ENCODE peak calls at places on chromosomes 6 and 20, in nine cellular contexts. One of them, this sample, is unnamed.

GRCh38 chr6:136326038-136326561 is 36.5 kb upstream of the BCLAF1 start:
- DNase-seq in T-helper 9 cell: no peak
- DNase-seq in stimulated activated CD8-positive, alpha-beta memory T cell treated with anti-CD3 and anti-CD28 coated beads, Interleukin-2, amount 100 ng/mL, for 1 hour: no peak
- DNase-seq in ecto neural progenitor cell: no peak
- DNase-seq in lung microvascular endothelial cell: peak; percentile 26
- DNase-seq in memory B cell: no peak
- DNase-seq in SW 1271: no peak
- DNase-seq in CD8-positive, alpha-beta T cell: no peak
- DNase-seq in dermis microvascular lymphatic vessel endothelial cell: peak; percentile 16
- DNase-seq in this sample: peak; percentile 34

GRCh38 chr6:39997101-39997635 is 62.9 kb upstream of the MOCS1 start:
- DNase-seq in T-helper 9 cell: no peak
- DNase-seq in stimulated activated CD8-positive, alpha-beta memory T cell treated with anti-CD3 and anti-CD28 coated beads, Interleukin-2, amount 100 ng/mL, for 1 hour: no peak
- DNase-seq in ecto neural progenitor cell: no peak
- DNase-seq in lung microvascular endothelial cell: no peak
- DNase-seq in memory B cell: no peak
- DNase-seq in SW 1271: no peak
- DNase-seq in CD8-positive, alpha-beta T cell: no peak
- DNase-seq in dermis microvascular lymphatic vessel endothelial cell: no peak
- DNase-seq in this sample: no peak

GRCh38 chr6:79601020-79601609 is 30.0 kb upstream of the SH3BGRL2 start:
- DNase-seq in T-helper 9 cell: no peak
- DNase-seq in stimulated activated CD8-positive, alpha-beta memory T cell treated with anti-CD3 and anti-CD28 coated beads, Interleukin-2, amount 100 ng/mL, for 1 hour: no peak
- DNase-seq in ecto neural progenitor cell: no peak
- DNase-seq in lung microvascular endothelial cell: peak; percentile 53
- DNase-seq in memory B cell: no peak
- DNase-seq in SW 1271: no peak
- DNase-seq in CD8-positive, alpha-beta T cell: no peak
- DNase-seq in dermis microvascular lymphatic vessel endothelial cell: peak; percentile 43
- DNase-seq in this sample: peak; percentile 37

GRCh38 chr6:83708970-83709747 is at the start of gene SNAP91:
- DNase-seq in T-helper 9 cell: no peak
- DNase-seq in stimulated activated CD8-positive, alpha-beta memory T cell treated with anti-CD3 and anti-CD28 coated beads, Interleukin-2, amount 100 ng/mL, for 1 hour: no peak
- DNase-seq in ecto neural progenitor cell: peak; percentile 86
- DNase-seq in lung microvascular endothelial cell: no peak
- DNase-seq in memory B cell: no peak
- DNase-seq in SW 1271: no peak
- DNase-seq in CD8-positive, alpha-beta T cell: no peak
- DNase-seq in dermis microvascular lymphatic vessel endothelial cell: peak; percentile 57
- DNase-seq in this sample: no peak

GRCh38 chr6:91678679-91679078 is 1091.8 kb upstream of the MAP3K7 start:
- DNase-seq in T-helper 9 cell: no peak
- DNase-seq in stimulated activated CD8-positive, alpha-beta memory T cell treated with anti-CD3 and anti-CD28 coated beads, Interleukin-2, amount 100 ng/mL, for 1 hour: no peak
- DNase-seq in ecto neural progenitor cell: no peak
- DNase-seq in lung microvascular endothelial cell: no peak
- DNase-seq in memory B cell: no peak
- DNase-seq in SW 1271: no peak
- DNase-seq in CD8-positive, alpha-beta T cell: no peak
- DNase-seq in dermis microvascular lymphatic vessel endothelial cell: no peak
- DNase-seq in this sample: no peak

GRCh38 chr20:2122921-2123320 is 21.3 kb downstream of the STK35 start:
- DNase-seq in T-helper 9 cell: no peak
- DNase-seq in stimulated activated CD8-positive, alpha-beta memory T cell treated with anti-CD3 and anti-CD28 coated beads, Interleukin-2, amount 100 ng/mL, for 1 hour: no peak
- DNase-seq in ecto neural progenitor cell: no peak
- DNase-seq in lung microvascular endothelial cell: peak; percentile 33
- DNase-seq in memory B cell: no peak
- DNase-seq in SW 1271: no peak
- DNase-seq in CD8-positive, alpha-beta T cell: no peak
- DNase-seq in dermis microvascular lymphatic vessel endothelial cell: no peak
- DNase-seq in this sample: peak; percentile 85

GRCh38 chr6:15441215-15441868 is 195.5 kb downstream of the JARID2 start:
- DNase-seq in T-helper 9 cell: peak; percentile 7
- DNase-seq in stimulated activated CD8-positive, alpha-beta memory T cell treated with anti-CD3 and anti-CD28 coated beads, Interleukin-2, amount 100 ng/mL, for 1 hour: no peak
- DNase-seq in ecto neural progenitor cell: no peak
- DNase-seq in lung microvascular endothelial cell: peak; percentile 64
- DNase-seq in memory B cell: peak; percentile 41
- DNase-seq in SW 1271: peak; percentile 69
- DNase-seq in CD8-positive, alpha-beta T cell: no peak
- DNase-seq in dermis microvascular lymphatic vessel endothelial cell: peak; percentile 68
- DNase-seq in this sample: peak; percentile 87

GRCh38 chr20:38091447-38092216 is 58.1 kb downstream of the RPRD1B start:
- DNase-seq in T-helper 9 cell: no peak
- DNase-seq in stimulated activated CD8-positive, alpha-beta memory T cell treated with anti-CD3 and anti-CD28 coated beads, Interleukin-2, amount 100 ng/mL, for 1 hour: no peak
- DNase-seq in ecto neural progenitor cell: no peak
- DNase-seq in lung microvascular endothelial cell: peak; percentile 23
- DNase-seq in memory B cell: no peak
- DNase-seq in SW 1271: no peak
- DNase-seq in CD8-positive, alpha-beta T cell: no peak
- DNase-seq in dermis microvascular lymphatic vessel endothelial cell: no peak
- DNase-seq in this sample: no peak

GRCh38 chr6:107361568-107362270 is 97.6 kb downstream of the PDSS2 start:
- DNase-seq in T-helper 9 cell: no peak
- DNase-seq in stimulated activated CD8-positive, alpha-beta memory T cell treated with anti-CD3 and anti-CD28 coated beads, Interleukin-2, amount 100 ng/mL, for 1 hour: no peak
- DNase-seq in ecto neural progenitor cell: peak; percentile 48
- DNase-seq in lung microvascular endothelial cell: peak; percentile 10
- DNase-seq in memory B cell: no peak
- DNase-seq in SW 1271: peak; percentile 18
- DNase-seq in CD8-positive, alpha-beta T cell: no peak
- DNase-seq in dermis microvascular lymphatic vessel endothelial cell: no peak
- DNase-seq in this sample: peak; percentile 51

GRCh38 chr20:46237221-46237620 is 71.1 kb downstream of the CDH22 start:
- DNase-seq in T-helper 9 cell: no peak
- DNase-seq in stimulated activated CD8-positive, alpha-beta memory T cell treated with anti-CD3 and anti-CD28 coated beads, Interleukin-2, amount 100 ng/mL, for 1 hour: no peak
- DNase-seq in ecto neural progenitor cell: peak; percentile 71
- DNase-seq in lung microvascular endothelial cell: no peak
- DNase-seq in memory B cell: no peak
- DNase-seq in SW 1271: no peak
- DNase-seq in CD8-positive, alpha-beta T cell: no peak
- DNase-seq in dermis microvascular lymphatic vessel endothelial cell: no peak
- DNase-seq in this sample: no peak

GRCh38 chr6:20092071-20092566 is 120.2 kb downstream of the MBOAT1 start:
- DNase-seq in T-helper 9 cell: no peak
- DNase-seq in stimulated activated CD8-positive, alpha-beta memory T cell treated with anti-CD3 and anti-CD28 coated beads, Interleukin-2, amount 100 ng/mL, for 1 hour: no peak
- DNase-seq in ecto neural progenitor cell: no peak
- DNase-seq in lung microvascular endothelial cell: peak; percentile 58
- DNase-seq in memory B cell: no peak
- DNase-seq in SW 1271: peak; percentile 61
- DNase-seq in CD8-positive, alpha-beta T cell: no peak
- DNase-seq in dermis microvascular lymphatic vessel endothelial cell: peak; percentile 58
- DNase-seq in this sample: peak; percentile 52

GRCh38 chr6:15023448-15023847 is 222.4 kb upstream of the JARID2 start:
- DNase-seq in T-helper 9 cell: no peak
- DNase-seq in stimulated activated CD8-positive, alpha-beta memory T cell treated with anti-CD3 and anti-CD28 coated beads, Interleukin-2, amount 100 ng/mL, for 1 hour: peak; percentile 7
- DNase-seq in ecto neural progenitor cell: no peak
- DNase-seq in lung microvascular endothelial cell: no peak
- DNase-seq in memory B cell: no peak
- DNase-seq in SW 1271: no peak
- DNase-seq in CD8-positive, alpha-beta T cell: peak; percentile 21
- DNase-seq in dermis microvascular lymphatic vessel endothelial cell: no peak
- DNase-seq in this sample: no peak

GRCh38 chr20:4985658-4986057 is 15.7 kb downstream of the SLC23A2 start:
- DNase-seq in T-helper 9 cell: no peak
- DNase-seq in stimulated activated CD8-positive, alpha-beta memory T cell treated with anti-CD3 and anti-CD28 coated beads, Interleukin-2, amount 100 ng/mL, for 1 hour: no peak
- DNase-seq in ecto neural progenitor cell: no peak
- DNase-seq in lung microvascular endothelial cell: no peak
- DNase-seq in memory B cell: no peak
- DNase-seq in SW 1271: no peak
- DNase-seq in CD8-positive, alpha-beta T cell: no peak
- DNase-seq in dermis microvascular lymphatic vessel endothelial cell: no peak
- DNase-seq in this sample: peak; percentile 14

GRCh38 chr6:225121-225721 is 67.1 kb upstream of the DUSP22 start:
- DNase-seq in T-helper 9 cell: peak; percentile 25
- DNase-seq in stimulated activated CD8-positive, alpha-beta memory T cell treated with anti-CD3 and anti-CD28 coated beads, Interleukin-2, amount 100 ng/mL, for 1 hour: no peak
- DNase-seq in ecto neural progenitor cell: no peak
- DNase-seq in lung microvascular endothelial cell: peak; percentile 54
- DNase-seq in memory B cell: no peak
- DNase-seq in SW 1271: no peak
- DNase-seq in CD8-positive, alpha-beta T cell: peak; percentile 16
- DNase-seq in dermis microvascular lymphatic vessel endothelial cell: peak; percentile 21
- DNase-seq in this sample: no peak

GRCh38 chr20:59031326-59032022 is 661 bp downstream of the ATP5F1E start:
- DNase-seq in T-helper 9 cell: no peak
- DNase-seq in stimulated activated CD8-positive, alpha-beta memory T cell treated with anti-CD3 and anti-CD28 coated beads, Interleukin-2, amount 100 ng/mL, for 1 hour: no peak
- DNase-seq in ecto neural progenitor cell: no peak
- DNase-seq in lung microvascular endothelial cell: no peak
- DNase-seq in memory B cell: no peak
- DNase-seq in SW 1271: peak; percentile 45
- DNase-seq in CD8-positive, alpha-beta T cell: no peak
- DNase-seq in dermis microvascular lymphatic vessel endothelial cell: no peak
- DNase-seq in this sample: no peak

GRCh38 chr6:146355521-146356100 is 188.0 kb upstream of the RAB32 start:
- DNase-seq in T-helper 9 cell: no peak
- DNase-seq in stimulated activated CD8-positive, alpha-beta memory T cell treated with anti-CD3 and anti-CD28 coated beads, Interleukin-2, amount 100 ng/mL, for 1 hour: no peak
- DNase-seq in ecto neural progenitor cell: no peak
- DNase-seq in lung microvascular endothelial cell: peak; percentile 51
- DNase-seq in memory B cell: no peak
- DNase-seq in SW 1271: no peak
- DNase-seq in CD8-positive, alpha-beta T cell: no peak
- DNase-seq in dermis microvascular lymphatic vessel endothelial cell: peak; percentile 68
- DNase-seq in this sample: no peak